ENCODE peak calls at places on chromosomes 5 and 9, in eight cellular contexts. E is spleen, B is HCT116, D is prostate gland, O is stomach, P is HepG2, L is endothelial cell of umbilical vein, C is sigmoid colon. A is an unnamed sample. For H3K9me3, the result is how much of the 10 kb centered on the place peaks cover.

GRCh38 chr5:67144183-67144639 is 52.4 kb downstream of the CD180 start:
- DNase-seq in E (no peak), B (no peak), L (no peak), P (peak), D (no peak), C (no peak), O (no peak), A (no peak)

GRCh38 chr9:78595200-78595945 is 298.4 kb downstream of the PSAT1 start:
- DNase-seq in O (no peak), E (no peak), B (no peak), D (no peak), P (no peak), L (no peak), C (no peak), A (no peak)

GRCh38 chr5:74370168-74370567 is 270.4 kb downstream of the ENC1 start:
- DNase-seq in O (no peak), P (no peak), C (no peak), E (no peak), D (peak), B (no peak), L (no peak), A (no peak)

GRCh38 chr5:95823738-95824609 is 1.4 kb upstream of the GLRX start:
- DNase-seq in O (peak), C (peak), D (no peak), P (peak), L (peak), E (peak), B (peak), A (no peak)

GRCh38 chr9:117485176-117485575 is 70.3 kb upstream of the ASTN2 start:
- DNase-seq in L (no peak), E (no peak), O (no peak), P (no peak), B (no peak), C (no peak), D (no peak), A (no peak)

GRCh38 chr5:170151105-170151831 is 45.6 kb downstream of the FOXI1 start:
- DNase-seq in B (peak), C (no peak), D (peak), L (peak), P (peak), O (no peak), E (no peak), A (peak)

GRCh38 chr9:91036826-91037510 is 235.3 kb downstream of the SYK start:
- DNase-seq in C (peak), L (peak), E (peak), B (peak), D (peak), O (peak), P (peak), A (peak)

GRCh38 chr5:142977363-142978051 is 207.3 kb downstream of the ARHGAP26 start:
- DNase-seq in C (no peak), E (no peak), D (no peak), O (no peak), P (no peak), L (peak), B (no peak), A (peak)

GRCh38 chr9:133727876-133728441 is 10.2 kb downstream of the SARDH start:
- DNase-seq in C (peak), P (no peak), D (no peak), B (no peak), O (peak), E (peak), L (no peak), A (peak)

GRCh38 chr9:22131817-22132216 is 122.7 kb upstream of the CDKN2B start:
- DNase-seq in C (no peak), L (no peak), D (no peak), O (no peak), B (no peak), E (no peak), P (no peak), A (no peak)

GRCh38 chr5:10507575-10508024 is 56.3 kb upstream of the ANKRD33B start:
- DNase-seq in E (no peak), C (no peak), P (no peak), D (no peak), B (no peak), O (no peak), L (peak), A (no peak)

GRCh38 chr9:121071356-121071755 is 3.4 kb upstream of the CNTRL start:
- DNase-seq in B (no peak), P (no peak), E (no peak), O (no peak), L (no peak), D (no peak), C (no peak), A (no peak)

GRCh38 chr9:69168709-69169217 is 5.3 kb upstream of the TJP2 start:
- DNase-seq in D (peak), B (no peak), P (peak), E (peak), L (no peak), C (no peak), O (no peak), A (peak)

GRCh38 chr9:69325409-69326212 is 596 bp downstream of the ENTREP1 start:
- DNase-seq in L (peak), O (peak), E (no peak), P (no peak), B (no peak), C (no peak), D (peak), A (peak)

GRCh38 chr5:40834391-40834848 is 602 bp downstream of the RPL37 start:
- DNase-seq in C (no peak), E (peak), D (no peak), O (peak), B (no peak), L (peak), P (no peak), A (peak)

GRCh38 chr9:126148523-126148870 is 178.1 kb upstream of the MVB12B start:
- DNase-seq in B (no peak), D (no peak), L (no peak), P (no peak), C (no peak), O (peak), E (peak), A (no peak)

GRCh38 chr5:159135896-159136531 is 36.3 kb upstream of the EBF1 start:
- DNase-seq in C (no peak), O (no peak), D (no peak), B (no peak), L (peak), P (no peak), E (no peak), A (no peak)

GRCh38 chr9:31753756-31754155 is 630.7 kb upstream of the ACO1 start:
- DNase-seq in O (no peak), D (no peak), L (no peak), C (no peak), E (no peak), B (no peak), P (no peak), A (no peak)

GRCh38 chr9:120625222-120625621 is 45.3 kb upstream of the CDK5RAP2 start:
- DNase-seq in E (no peak), B (no peak), L (no peak), D (no peak), O (no peak), C (no peak), P (no peak), A (no peak)

GRCh38 chr5:35884789-35885172 is 28.1 kb downstream of the IL7R start:
- DNase-seq in D (no peak), B (no peak), P (no peak), C (no peak), O (no peak), E (no peak), L (no peak), A (no peak)

GRCh38 chr9:114281421-114282103 is 41.3 kb upstream of the ORM1 start:
- DNase-seq in O (no peak), L (no peak), E (peak), P (no peak), C (peak), B (no peak), D (no peak), A (no peak)

GRCh38 chr5:154356256-154356655 is 89.5 kb upstream of the SAP30L start:
- DNase-seq in B (no peak), E (no peak), D (no peak), O (no peak), L (no peak), P (no peak), C (peak), A (no peak)

GRCh38 chr9:85914108-85914507 is 26.8 kb upstream of the NAA35 start:
- DNase-seq in C (no peak), E (no peak), D (no peak), L (no peak), B (no peak), P (no peak), O (no peak), A (no peak)

GRCh38 chr9:14331120-14331519 is 17.2 kb upstream of the NFIB start:
- DNase-seq in B (no peak), E (no peak), L (no peak), D (no peak), P (no peak), C (no peak), O (no peak), A (no peak)

GRCh38 chr5:10499776-10500175 is 58.1 kb downstream of the ROPN1L start:
- DNase-seq in P (no peak), B (no peak), C (no peak), E (no peak), L (no peak), D (no peak), O (no peak), A (no peak)

GRCh38 chr9:7976167-7976755 is 176.7 kb upstream of the DMAC1 start:
- DNase-seq in C (no peak), P (no peak), D (no peak), O (no peak), E (no peak), B (no peak), L (no peak), A (no peak)

GRCh38 chr5:129541648-129542251 is 81.7 kb downstream of the ADAMTS19 start:
- DNase-seq in D (no peak), C (no peak), E (no peak), L (peak), O (no peak), P (peak), B (peak), A (no peak)

GRCh38 chr9:76756273-76756650 is 8.0 kb upstream of the PCA3 start:
- DNase-seq in E (no peak), L (no peak), D (peak), P (peak), B (no peak), O (no peak), C (peak), A (no peak)

GRCh38 chr9:19104528-19105282 is 2.0 kb upstream of the HAUS6 start:
- DNase-seq in P (no peak), D (peak), L (no peak), C (no peak), E (no peak), B (no peak), O (no peak), A (no peak)

GRCh38 chr5:16889972-16890519 is 46.0 kb downstream of the MYO10 start:
- DNase-seq in L (peak), C (no peak), E (no peak), P (no peak), O (no peak), B (no peak), D (no peak), A (no peak)

GRCh38 chr5:98933446-98934072 is 4.8 kb upstream of the CHD1 start:
- DNase-seq in E (no peak), C (no peak), D (no peak), P (no peak), L (no peak), B (no peak), O (no peak), A (no peak)

GRCh38 chr5:72555871-72556270 is 48.7 kb upstream of the ZNF366 start:
- DNase-seq in O (no peak), E (no peak), D (no peak), B (no peak), C (no peak), P (no peak), L (no peak), A (no peak)

GRCh38 chr5:95283022-95283615 is 1.8 kb downstream of the MCTP1 start:
- DNase-seq in C (no peak), P (no peak), B (no peak), O (no peak), L (peak), D (no peak), E (no peak), A (no peak)

GRCh38 chr9:136861874-136862457 is 4.1 kb downstream of the EDF1 start:
- DNase-seq in B (no peak), D (no peak), O (no peak), L (no peak), P (no peak), C (no peak), E (peak), A (peak)
- TF ChIP-seq POLR2AphosphoS5 in B (no peak), D (no peak), O (no peak), L (no peak), P (no peak), C (no peak), E (no peak), A (no peak)

DNA sequence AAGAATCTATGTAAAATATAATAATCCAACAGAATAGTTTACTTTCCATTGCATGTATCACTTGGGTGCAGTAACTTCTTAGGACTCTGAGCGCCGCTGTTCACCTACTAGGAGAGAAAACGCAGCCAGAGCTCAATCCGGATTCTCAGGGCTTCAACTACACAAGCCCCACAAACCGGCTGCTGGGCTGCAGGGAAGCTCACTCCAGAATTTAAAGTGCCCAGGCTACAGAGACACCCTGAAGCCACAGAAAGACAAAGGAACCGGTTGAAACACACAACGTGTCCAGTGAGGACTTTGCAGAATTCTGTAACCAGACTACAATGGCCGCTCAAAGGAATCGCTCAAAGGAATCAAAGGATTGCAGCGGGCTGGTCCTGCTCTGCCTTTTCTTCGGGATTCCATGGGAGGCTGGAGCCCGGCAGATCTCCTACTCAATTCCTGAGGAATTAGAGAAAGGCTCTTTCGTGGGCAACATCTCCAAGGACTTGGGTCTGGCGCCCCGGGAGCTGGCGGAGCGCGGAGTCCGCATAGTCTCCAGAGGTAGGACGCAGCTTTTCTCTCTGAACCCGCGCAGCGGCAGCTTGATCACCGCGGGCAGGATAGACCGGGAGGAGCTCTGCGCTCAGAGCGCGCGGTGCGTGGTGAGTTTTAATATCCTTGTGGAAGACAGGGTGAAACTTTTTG is at the start of gene PCDHGA10:
- DNase-seq in O (peak), E (no peak), P (peak), C (no peak), L (peak), B (peak), D (peak), A (peak)
- H3K9me3 ChIP-seq in O (half or more), E (half or more), P (under half), C (half or more), L (under half), B (under half), D (under half), A (under half)

GRCh38 chr5:57174128-57174849 is 430 bp downstream of the GPBP1 start:
- DNase-seq in C (peak), B (no peak), E (no peak), P (no peak), O (peak), D (no peak), L (peak), A (peak)

GRCh38 chr5:57173026-57173317 is 887 bp upstream of the GPBP1 start:
- DNase-seq in O (no peak), C (peak), B (no peak), P (no peak), D (no peak), L (no peak), E (no peak), A (no peak)

GRCh38 chr5:57171818-57172465 is 1.9 kb upstream of the GPBP1 start:
- DNase-seq in B (no peak), D (no peak), P (no peak), C (no peak), E (no peak), L (no peak), O (peak), A (no peak)

GRCh38 chr5:57173318-57174127 is at the start of gene GPBP1:
- DNase-seq in L (peak), C (peak), O (peak), D (peak), B (peak), P (peak), E (peak), A (peak)

DNA sequence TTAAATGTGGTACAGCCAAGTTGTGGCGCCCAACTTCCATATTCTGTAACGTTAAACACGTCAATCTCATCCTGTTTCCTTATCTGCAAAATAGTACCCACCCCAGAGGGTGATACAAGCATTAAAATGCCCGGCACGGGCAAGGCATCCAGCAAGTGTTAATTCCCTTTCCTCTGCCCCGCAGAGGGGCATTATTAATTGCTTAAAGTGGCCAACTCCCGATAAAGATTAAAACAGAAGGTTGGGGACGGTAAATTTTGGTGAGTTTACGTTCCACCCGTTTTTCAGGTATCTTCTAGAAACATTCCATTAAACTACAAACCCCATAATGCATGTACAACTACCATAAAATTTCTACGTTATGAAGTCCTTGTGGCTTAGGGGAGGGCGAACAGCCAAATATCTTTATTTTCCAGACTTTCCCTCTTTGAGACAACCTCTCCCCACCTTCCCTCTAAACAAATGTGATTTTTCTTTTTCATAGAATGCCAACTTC is 1.3 kb upstream of the GPBP1 start:
- DNase-seq in L (peak), O (no peak), E (no peak), P (no peak), C (no peak), D (no peak), B (no peak), A (peak)
- TF ChIP-seq POLR2A in L (no peak), O (no peak), E (no peak), P (no peak), C (no peak), D (peak), B (no peak), A (no peak)

GRCh38 chr9:94929373-94929764 is 202.9 kb downstream of the AOPEP start:
- DNase-seq in E (no peak), B (no peak), P (no peak), O (no peak), C (no peak), D (no peak), L (peak), A (no peak)

GRCh38 chr9:94928271-94928670 is 201.8 kb downstream of the AOPEP start:
- DNase-seq in D (no peak), E (no peak), B (no peak), P (no peak), C (no peak), L (no peak), O (no peak), A (no peak)

GRCh38 chr9:94927048-94927761 is 200.7 kb downstream of the AOPEP start:
- DNase-seq in P (no peak), E (no peak), C (no peak), L (no peak), B (no peak), O (no peak), D (no peak), A (no peak)

GRCh38 chr9:94927762-94928158 is 201.3 kb downstream of the AOPEP start:
- DNase-seq in L (no peak), E (no peak), B (no peak), O (no peak), P (no peak), C (no peak), D (no peak), A (no peak)

GRCh38 chr9:94928696-94929372 is 202.3 kb downstream of the AOPEP start:
- DNase-seq in C (no peak), E (no peak), B (no peak), D (no peak), P (peak), O (no peak), L (peak), A (no peak)
- TF ChIP-seq POLR2AphosphoS5 in C (no peak), E (no peak), B (no peak), D (no peak), P (no peak), O (no peak), L (no peak), A (no peak)

DNA sequence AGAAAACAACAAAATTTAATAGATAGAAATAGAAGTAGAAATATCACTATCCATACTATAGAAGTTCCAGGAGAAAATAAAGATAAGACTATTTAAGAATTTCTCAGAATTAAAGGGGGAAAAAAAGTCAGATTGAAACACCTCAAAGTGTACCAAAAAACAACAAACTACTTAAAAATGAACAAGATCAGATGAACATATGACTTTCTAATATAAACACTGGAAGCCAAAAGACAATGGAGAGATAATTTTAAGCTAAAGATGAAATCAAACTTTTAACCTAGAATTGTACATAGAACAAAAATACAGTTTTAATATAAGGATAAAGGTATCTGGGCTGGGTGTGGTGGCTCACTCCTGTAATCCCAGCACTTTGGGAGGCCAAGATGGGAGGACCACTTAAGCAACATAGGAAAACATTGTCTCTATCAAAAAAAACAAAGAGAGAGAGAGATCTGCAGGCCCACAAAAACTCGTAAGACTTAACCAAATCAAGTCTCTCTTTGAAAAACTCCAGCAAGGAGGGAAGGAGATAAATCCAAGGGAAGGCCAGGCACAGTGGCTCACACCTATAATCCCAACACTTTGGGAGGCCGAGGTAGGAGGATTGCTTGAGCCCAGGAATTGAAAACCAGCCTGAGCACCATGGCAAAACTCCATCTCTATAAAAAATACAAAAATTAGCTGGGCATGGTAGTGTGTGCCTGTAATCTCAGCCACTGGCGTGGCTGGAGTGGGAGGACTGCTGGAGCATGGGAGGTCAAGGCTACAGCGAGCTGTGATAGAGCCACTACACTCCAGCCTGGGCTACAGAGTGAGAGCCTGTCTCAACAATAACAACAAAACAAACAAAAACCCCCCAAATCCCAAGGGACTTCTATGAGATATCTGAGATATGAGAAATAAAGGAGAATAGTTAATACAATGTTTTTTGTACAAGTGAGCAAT is 32.4 kb downstream of the ABHD17B start:
- DNase-seq in O (no peak), B (no peak), D (no peak), C (no peak), E (no peak), L (no peak), P (no peak), A (no peak)
- H3K9me3 ChIP-seq in O (under half), B (under half), D (under half), C (under half), E (half or more), L (under half), P (under half), A (under half)

GRCh38 chr9:131739192-131739961 is 499 bp downstream of the RAPGEF1 start:
- DNase-seq in O (peak), P (no peak), C (peak), E (peak), B (no peak), D (no peak), L (peak), A (peak)
- TF ChIP-seq POLR2A in O (no peak), P (no peak), C (no peak), E (no peak), B (no peak), D (no peak), L (no peak), A (peak)

GRCh38 chr5:168916266-168916665 is 337.1 kb upstream of the PANK3 start:
- DNase-seq in C (peak), D (no peak), O (no peak), E (peak), B (no peak), P (no peak), L (no peak), A (peak)
- TF ChIP-seq POLR2AphosphoS5 in C (peak), D (no peak), O (no peak), E (peak), B (no peak), P (no peak), L (no peak), A (no peak)

GRCh38 chr5:65970481-65971367 is 44.3 kb downstream of the ERBIN start:
- DNase-seq in E (no peak), O (no peak), P (no peak), B (no peak), C (no peak), L (no peak), D (no peak), A (no peak)
- H3K9me3 ChIP-seq in E (under half), O (under half), P (under half), B (under half), C (under half), L (under half), D (under half), A (under half)

GRCh38 chr5:151447174-151448037 is at the start of gene SLC36A1:
- DNase-seq in C (peak), O (peak), L (peak), P (peak), B (peak), E (peak), D (peak), A (peak)
- TF ChIP-seq POLR2A in C (peak), O (no peak), L (peak), P (peak), B (peak), E (no peak), D (peak), A (no peak)